ENCODE peak calls at places on chromosomes 12 and 14, in five cellular contexts. M, P, Z, J and C are unnamed samples.

GRCh38 chr14:81164167-81164774 is 56.5 kb downstream of the GTF2A1 start:
- DNase-seq in M (peak; percentile 49), J (no peak), P (peak; percentile 50), Z (peak; percentile 62), C (no peak)

GRCh38 chr14:31270196-31270772 is 62.7 kb upstream of the HECTD1 start:
- DNase-seq in Z (no peak), J (no peak), M (no peak), P (no peak), C (no peak)

GRCh38 chr12:29578731-29579130 is 81.2 kb upstream of the OVCH1 start:
- DNase-seq in Z (no peak), J (no peak), P (no peak), M (no peak), C (no peak)

GRCh38 chr14:43406936-43407335 is 1100.1 kb downstream of the FSCB start:
- DNase-seq in J (no peak), M (no peak), Z (no peak), P (no peak), C (no peak)

GRCh38 chr12:130838284-130838950 is 633 bp downstream of the STX2 start:
- DNase-seq in P (peak; percentile 23), M (peak; percentile 39), J (peak; percentile 72), Z (no peak), C (no peak)

GRCh38 chr14:33026850-33027420 is 88.3 kb downstream of the NPAS3 start:
- DNase-seq in P (no peak), M (no peak), J (no peak), Z (no peak), C (no peak)

GRCh38 chr14:88039197-88039596 is 34.3 kb downstream of the GPR65 start:
- DNase-seq in P (no peak), Z (no peak), J (no peak), M (no peak), C (no peak)

GRCh38 chr12:1811281-1811947 is 9.0 kb upstream of the LRTM2 start:
- DNase-seq in Z (no peak), J (no peak), M (peak; percentile 55), P (peak; percentile 19), C (no peak)

GRCh38 chr12:88451254-88451653 is 129.0 kb downstream of the KITLG start:
- DNase-seq in P (no peak), J (no peak), M (no peak), Z (no peak), C (no peak)

GRCh38 chr14:22547309-22547947 is 41.6 kb downstream of the DAD1 start:
- DNase-seq in Z (no peak), J (no peak), P (no peak), M (no peak), C (no peak)

GRCh38 chr12:51868821-51869489 is 18.9 kb upstream of the ANKRD33 start:
- DNase-seq in M (peak; percentile 51), J (peak; percentile 65), P (no peak), Z (no peak), C (no peak)